ENCODE peak calls at places on chromosome 21, in six cellular contexts. V, M, Y, X, D and U are unnamed samples.

GRCh38 chr21:26934383-26934782 is 32.5 kb downstream of the ADAMTS5 start:
- DNase-seq in V (no peak), M (no peak), Y (no peak), X (no peak), D (no peak), U (no peak)

GRCh38 chr21:39387461-39388037 is 38.7 kb upstream of the HMGN1 start:
- DNase-seq in V (peak; percentile 91), M (peak; percentile 96), Y (peak; percentile 97), X (peak; percentile 97), D (peak; percentile 92), U (peak; percentile 89)

GRCh38 chr21:39441502-39442475 is 3.8 kb downstream of the LCA5L start:
- DNase-seq in V (no peak), M (no peak), Y (no peak), X (peak; percentile 56), D (no peak), U (peak; percentile 79)

GRCh38 chr21:14403681-14404318 is 20.9 kb upstream of the HSPA13 start:
- DNase-seq in V (no peak), M (no peak), Y (no peak), X (peak; percentile 19), D (no peak), U (peak; percentile 69)

GRCh38 chr21:27190601-27191000 is 223.7 kb upstream of the ADAMTS5 start:
- DNase-seq in V (no peak), M (no peak), Y (no peak), X (no peak), D (no peak), U (peak; percentile 26)

GRCh38 chr21:21688877-21689276 is 690.7 kb downstream of the NCAM2 start:
- DNase-seq in V (no peak), M (peak; percentile 35), Y (peak; percentile 58), X (no peak), D (no peak), U (peak; percentile 76)

GRCh38 chr21:25997788-25998611 is 172.6 kb downstream of the APP start:
- DNase-seq in V (no peak), M (no peak), Y (peak; percentile 78), X (no peak), D (no peak), U (no peak)

GRCh38 chr21:44064852-44065403 is 42.3 kb upstream of the PWP2 start:
- DNase-seq in V (no peak), M (no peak), Y (no peak), X (no peak), D (no peak), U (no peak)

GRCh38 chr21:40054403-40054802 is 187.2 kb downstream of the PCP4 start:
- DNase-seq in V (no peak), M (no peak), Y (no peak), X (no peak), D (no peak), U (no peak)

GRCh38 chr21:40166291-40166843 is 299.1 kb downstream of the PCP4 start:
- DNase-seq in V (no peak), M (no peak), Y (no peak), X (no peak), D (no peak), U (no peak)

GRCh38 chr21:33980276-33980916 is 64.8 kb upstream of the ATP5PO start:
- DNase-seq in V (no peak), M (no peak), Y (no peak), X (no peak), D (no peak), U (peak; percentile 8)

GRCh38 chr21:27759091-27759659 is 792.3 kb upstream of the ADAMTS5 start:
- DNase-seq in V (no peak), M (no peak), Y (peak; percentile 71), X (no peak), D (peak; percentile 17), U (no peak)

GRCh38 chr21:33116669-33117267 is 46.8 kb downstream of the OLIG1 start:
- DNase-seq in V (no peak), M (no peak), Y (no peak), X (no peak), D (no peak), U (no peak)

GRCh38 chr21:39484711-39485264 is 33.0 kb downstream of the SH3BGR start:
- DNase-seq in V (no peak), M (no peak), Y (no peak), X (no peak), D (no peak), U (peak; percentile 5)

DNA sequence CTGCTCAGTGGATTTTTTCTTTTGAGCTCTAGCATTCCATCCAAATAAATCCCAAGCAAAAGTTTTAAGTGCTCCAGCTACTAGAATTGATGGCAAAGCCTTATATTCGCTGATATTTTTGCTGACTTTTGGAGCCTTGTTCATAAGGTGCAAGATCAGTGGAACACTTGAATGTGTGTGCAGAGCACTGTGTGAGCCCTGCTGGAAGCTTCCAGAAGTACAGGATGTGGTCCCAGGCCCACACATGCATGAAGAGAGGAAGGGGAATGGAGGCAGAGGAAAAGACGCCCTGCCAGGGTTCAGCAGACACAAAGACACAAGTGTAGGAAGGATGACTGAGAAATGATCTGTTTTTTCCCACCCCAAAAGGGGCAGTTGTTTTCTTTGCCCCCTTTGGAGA is 169.4 kb downstream of the KCNJ6 start:
- DNase-seq in V (no peak), M (no peak), Y (no peak), X (no peak), D (no peak), U (no peak)
- TF ChIP-seq CTCF in V (no peak), M (no peak), Y (peak; percentile 27), X (no peak), D (peak; percentile 14), U (peak; percentile 33)

GRCh38 chr21:30408782-30409494 is 13.1 kb downstream of the KRTAP13-1 start:
- DNase-seq in V (no peak), M (no peak), Y (peak; percentile 98), X (no peak), D (no peak), U (peak; percentile 84)
- TF ChIP-seq CTCF in V (peak; percentile 29), M (no peak), Y (peak; percentile 75), X (peak; percentile 35), D (peak; percentile 47), U (peak; percentile 66)

DNA sequence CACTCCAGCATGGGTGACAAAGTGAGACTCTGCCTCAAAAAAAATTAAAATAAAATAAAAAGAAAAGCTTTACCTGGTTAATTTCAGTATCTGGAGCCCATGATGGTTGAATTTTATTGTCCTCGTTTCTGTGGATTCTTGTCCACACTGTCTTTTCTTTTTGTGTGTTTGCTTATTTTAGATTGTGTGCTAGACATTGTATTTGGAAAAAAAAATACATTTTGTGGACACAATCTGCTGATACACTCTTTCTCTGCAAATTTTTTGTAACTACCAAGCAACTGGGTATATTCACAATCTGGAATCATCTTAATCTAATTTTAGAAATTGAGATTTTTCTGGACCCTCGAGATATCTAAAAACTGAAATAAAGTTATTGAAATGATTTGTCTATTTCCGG is 41.6 kb upstream of the PDE9A start:
- DNase-seq in V (no peak), M (no peak), Y (no peak), X (no peak), D (no peak), U (no peak)
- TF ChIP-seq CTCF in V (no peak), M (no peak), Y (no peak), X (no peak), D (no peak), U (no peak)

GRCh38 chr21:45320991-45321656 is 33.4 kb upstream of the POFUT2 start:
- DNase-seq in V (no peak), M (no peak), Y (no peak), X (no peak), D (peak; percentile 0), U (no peak)

GRCh38 chr21:45318146-45318555 is 30.5 kb upstream of the POFUT2 start:
- DNase-seq in V (no peak), M (no peak), Y (no peak), X (no peak), D (no peak), U (no peak)

GRCh38 chr21:45320261-45320990 is 32.7 kb upstream of the POFUT2 start:
- DNase-seq in V (no peak), M (peak; percentile 55), Y (peak; percentile 23), X (no peak), D (peak; percentile 49), U (no peak)

GRCh38 chr21:45318556-45319341 is 31.1 kb upstream of the POFUT2 start:
- DNase-seq in V (no peak), M (peak; percentile 84), Y (peak; percentile 27), X (no peak), D (peak; percentile 85), U (peak; percentile 45)

GRCh38 chr21:45319461-45320211 is 31.9 kb upstream of the POFUT2 start:
- DNase-seq in V (no peak), M (peak; percentile 71), Y (peak; percentile 28), X (no peak), D (peak; percentile 62), U (peak; percentile 53)
- TF ChIP-seq CTCF in V (no peak), M (no peak), Y (no peak), X (no peak), D (no peak), U (no peak)

GRCh38 chr21:45290948-45291612 is 3.4 kb upstream of the POFUT2 start:
- DNase-seq in V (no peak), M (peak; percentile 41), Y (no peak), X (no peak), D (no peak), U (peak; percentile 49)

GRCh38 chr21:45288441-45288841 is 746 bp upstream of the POFUT2 start:
- DNase-seq in V (no peak), M (no peak), Y (peak; percentile 46), X (no peak), D (no peak), U (no peak)

GRCh38 chr21:45289134-45289533 is 1.4 kb upstream of the POFUT2 start:
- DNase-seq in V (no peak), M (no peak), Y (no peak), X (no peak), D (no peak), U (no peak)

GRCh38 chr21:45291613-45292398 is 4.1 kb upstream of the POFUT2 start:
- DNase-seq in V (no peak), M (no peak), Y (peak; percentile 38), X (no peak), D (no peak), U (no peak)

DNA sequence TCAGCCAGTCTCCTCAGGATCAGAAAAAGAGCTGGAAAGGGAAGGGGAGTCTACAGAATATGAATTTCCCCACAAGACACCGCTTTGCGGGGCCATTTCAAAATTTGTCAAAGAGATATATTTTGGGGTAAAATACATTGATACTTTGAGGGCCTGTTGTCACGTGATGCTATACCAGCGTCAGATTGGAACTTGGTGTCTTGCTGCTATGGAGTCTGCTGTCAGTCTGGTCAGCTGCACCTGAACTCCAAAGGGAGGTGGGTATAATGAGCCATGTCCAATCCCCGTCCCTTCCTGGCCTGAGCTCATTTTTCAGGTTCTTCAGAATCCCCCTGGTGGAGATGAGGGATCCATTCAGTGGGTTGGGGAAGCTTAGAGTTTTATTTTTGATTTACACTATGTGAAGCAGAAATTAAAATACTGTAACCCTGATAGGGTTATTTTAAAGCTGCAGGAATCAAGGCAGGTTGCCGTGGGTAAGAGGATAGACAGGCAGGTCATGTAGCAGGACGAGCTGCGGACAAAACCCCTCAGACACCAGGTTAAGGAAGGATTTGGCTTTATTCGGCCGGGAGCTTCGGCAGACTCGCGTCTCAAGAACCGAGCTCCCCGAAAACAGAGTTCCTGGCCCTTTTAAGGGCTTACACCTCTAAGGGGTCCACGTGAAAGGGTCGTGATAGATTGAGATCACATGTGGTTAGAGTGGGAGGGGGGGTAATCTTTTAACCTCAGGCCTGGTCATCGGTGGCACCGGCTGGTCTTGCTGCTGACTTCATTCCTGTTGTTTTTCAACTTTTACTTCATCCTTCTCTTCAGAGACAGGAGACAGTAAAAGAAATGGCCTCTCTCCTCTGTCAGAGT is 2.2 kb upstream of the POFUT2 start:
- DNase-seq in V (no peak), M (no peak), Y (peak; percentile 26), X (no peak), D (no peak), U (peak; percentile 66)
- TF ChIP-seq CTCF in V (no peak), M (no peak), Y (peak; percentile 43), X (no peak), D (no peak), U (peak; percentile 68)